ENCODE peak calls at places on chromosome 17, in seven cellular contexts. M is fibroblast of lung; C is effector memory CD4-positive, alpha-beta T cell; R is stimulated activated CD4-positive, alpha-beta T cell treated with anti-CD3 and anti-CD28 coated beads, Interleukin-1b, Interleukin-23, amount 100 ng/mL, for 1 hour; Y is GM19239; L is mucosa of descending colon; P is SHP77. A is an unnamed sample.
A peak's percentile ranks its signal among the peaks of the same experiment; 100 is the strongest.

GRCh38 chr17:82267575-82268379 is 5.7 kb downstream of the CSNK1D start:
- DNase-seq in R (no peak), M (peak; percentile 96), L (peak; percentile 91), C (no peak), P (no peak), Y (no peak), A (peak; percentile 51)

GRCh38 chr17:9918804-9919352 is 13.8 kb upstream of the RCVRN start:
- DNase-seq in P (no peak), R (no peak), L (no peak), Y (no peak), M (no peak), C (no peak), A (no peak)

GRCh38 chr17:82235775-82236141 is 6.9 kb downstream of the SLC16A3 start:
- DNase-seq in Y (no peak), L (peak; percentile 60), R (no peak), C (no peak), M (no peak), P (no peak), A (no peak)

GRCh38 chr17:21282231-21282630 is 2.3 kb upstream of the MAP2K3 start:
- DNase-seq in P (no peak), R (no peak), L (no peak), Y (no peak), C (no peak), M (peak; percentile 97), A (no peak)

GRCh38 chr17:9905902-9906301 is 831 bp upstream of the RCVRN start:
- DNase-seq in Y (peak; percentile 70), L (no peak), M (no peak), P (peak; percentile 8), C (no peak), R (no peak), A (peak; percentile 40)

GRCh38 chr17:47253541-47254402 is at the start of gene ITGB3:
- DNase-seq in R (peak; percentile 27), C (peak; percentile 25), M (peak; percentile 79), Y (peak; percentile 86), L (peak; percentile 84), P (no peak), A (peak; percentile 73)

GRCh38 chr17:66495035-66495434 is 192.6 kb downstream of the PRKCA start:
- DNase-seq in L (no peak), Y (no peak), C (no peak), P (no peak), M (no peak), R (no peak), A (no peak)

GRCh38 chr17:48335858-48336500 is 94.0 kb downstream of the SKAP1 start:
- DNase-seq in M (peak; percentile 33), R (no peak), P (peak; percentile 65), L (no peak), C (no peak), Y (no peak), A (no peak)

GRCh38 chr17:43213545-43213944 is 1.9 kb downstream of the TMEM106A start:
- DNase-seq in P (no peak), M (no peak), L (no peak), R (no peak), Y (no peak), C (no peak), A (no peak)

GRCh38 chr17:43660816-43661493 is 767 bp downstream of the MEOX1 start:
- DNase-seq in M (no peak), C (no peak), L (no peak), R (no peak), P (no peak), Y (no peak), A (no peak)

GRCh38 chr17:61454095-61454931 is 2.1 kb downstream of the TBX4 start:
- DNase-seq in L (no peak), M (no peak), C (no peak), Y (no peak), R (no peak), P (no peak), A (no peak)

GRCh38 chr17:42744283-42744805 is 496 bp downstream of the EZH1 start:
- DNase-seq in C (peak; percentile 57), R (peak; percentile 64), M (peak; percentile 32), L (peak; percentile 87), Y (peak; percentile 45), P (peak; percentile 79), A (peak; percentile 78)

GRCh38 chr17:66300956-66301355 is 1.5 kb upstream of the PRKCA start:
- DNase-seq in C (no peak), P (no peak), L (no peak), M (no peak), R (no peak), Y (no peak), A (no peak)

GRCh38 chr17:30345527-30346075 is 11.7 kb upstream of the TMIGD1 start:
- DNase-seq in L (no peak), C (no peak), Y (no peak), M (no peak), P (no peak), R (no peak), A (no peak)

GRCh38 chr17:2700491-2701141 is 10.9 kb downstream of the CLUH start:
- DNase-seq in R (no peak), L (peak; percentile 23), Y (peak; percentile 6), M (no peak), P (no peak), C (no peak), A (no peak)

GRCh38 chr17:77906377-77906871 is 52.1 kb upstream of the TNRC6C start:
- DNase-seq in M (no peak), R (no peak), Y (no peak), C (no peak), L (no peak), P (no peak), A (no peak)

GRCh38 chr17:2792541-2793169 is 3.6 kb upstream of the RAP1GAP2 start:
- DNase-seq in C (peak; percentile 78), M (no peak), Y (no peak), P (no peak), L (no peak), R (no peak), A (peak; percentile 75)

GRCh38 chr17:48600244-48601098 is 4.3 kb downstream of the HOXB6 start:
- DNase-seq in P (no peak), M (no peak), Y (no peak), L (peak; percentile 56), C (no peak), R (no peak), A (no peak)

GRCh38 chr17:68910256-68910705 is 44.9 kb downstream of the ABCA8 start:
- DNase-seq in P (no peak), M (peak; percentile 25), R (no peak), Y (no peak), L (no peak), C (no peak), A (no peak)

A was measured in stimulated activated naive CD8-positive, alpha-beta T cell treated with anti-CD3 and anti-CD28 coated beads, Interleukin-15, Interleukin-2, amounts not matched to agents 100 U/mL and 50 U/mL, for 24 hours.